ENCODE peak calls at places on chromosome X, in five cellular contexts. O is tibial nerve, X is IMR-90, N is HCT116, H is transverse colon. K is an unnamed sample. For H3K4me1, the result is how much of the 10 kb centered on the place peaks cover.

GRCh38 chrX:2500681-2501151 is at the start of the genes DHRSX and ZBED1:
- DNase-seq in O (no peak), X (no peak), N (no peak), H (peak), K (peak)

GRCh38 chrX:120768681-120769080 is 107.0 kb downstream of the CT47B1 start:
- DNase-seq in O (no peak), X (peak), N (no peak), H (no peak), K (no peak)

GRCh38 chrX:16666541-16666940 is 16.6 kb downstream of the S100G start:
- DNase-seq in O (no peak), X (peak), N (no peak), H (no peak), K (no peak)

GRCh38 chrX:17854521-17854920 is 6.6 kb downstream of the RAI2 start:
- DNase-seq in O (no peak), X (no peak), N (no peak), H (no peak), K (no peak)

GRCh38 chrX:109997786-109998452 is 5.0 kb upstream of the TMEM164 start:
- DNase-seq in O (no peak), X (no peak), N (no peak), H (no peak), K (no peak)

GRCh38 chrX:87728024-87728423 is 210.4 kb downstream of the KLHL4 start:
- DNase-seq in O (no peak), X (no peak), N (no peak), H (no peak), K (no peak)

GRCh38 chrX:1249101-1249887 is 19.3 kb upstream of the CSF2RA start:
- DNase-seq in O (peak), X (no peak), N (no peak), H (peak), K (peak)

GRCh38 chrX:53930513-53931380 is 113.5 kb downstream of the PHF8 start:
- DNase-seq in O (no peak), X (peak), N (no peak), H (no peak), K (no peak)

GRCh38 chrX:45842207-45842900 is 641.7 kb upstream of the DIPK2B start:
- DNase-seq in O (no peak), X (no peak), N (no peak), H (no peak), K (no peak)

DNA sequence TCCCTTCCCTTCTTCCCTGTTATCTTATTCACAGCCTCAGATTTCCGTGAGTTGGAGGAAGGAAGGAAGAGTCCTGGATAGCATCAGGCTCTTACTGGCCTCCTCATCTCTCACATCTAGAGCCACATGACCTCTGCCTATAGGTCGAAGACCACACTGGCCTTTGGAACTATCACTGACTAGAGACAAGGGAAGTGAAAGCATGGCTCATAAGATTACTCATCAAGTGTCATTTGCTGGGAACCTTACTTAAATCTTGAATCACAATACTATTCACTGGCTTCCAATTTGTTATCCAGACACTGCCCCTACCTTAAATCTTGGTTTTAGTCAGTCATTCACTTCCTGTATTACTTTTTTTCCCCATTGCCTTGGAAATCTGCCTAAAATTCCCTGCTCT is 61.6 kb upstream of the MTMR8 start:
- DNase-seq in O (no peak), X (no peak), N (no peak), H (no peak), K (no peak)
- TF ChIP-seq POLR2A in O (no peak), X (no peak), N (no peak), H (no peak), K (no peak)

GRCh38 chrX:19752043-19752442 is 135.4 kb downstream of the SH3KBP1 start:
- DNase-seq in O (no peak), X (no peak), N (no peak), H (no peak), K (no peak)
- H3K4me1 ChIP-seq in O (under half), X (under half), N (under half), H (under half), K (under half)

DNA sequence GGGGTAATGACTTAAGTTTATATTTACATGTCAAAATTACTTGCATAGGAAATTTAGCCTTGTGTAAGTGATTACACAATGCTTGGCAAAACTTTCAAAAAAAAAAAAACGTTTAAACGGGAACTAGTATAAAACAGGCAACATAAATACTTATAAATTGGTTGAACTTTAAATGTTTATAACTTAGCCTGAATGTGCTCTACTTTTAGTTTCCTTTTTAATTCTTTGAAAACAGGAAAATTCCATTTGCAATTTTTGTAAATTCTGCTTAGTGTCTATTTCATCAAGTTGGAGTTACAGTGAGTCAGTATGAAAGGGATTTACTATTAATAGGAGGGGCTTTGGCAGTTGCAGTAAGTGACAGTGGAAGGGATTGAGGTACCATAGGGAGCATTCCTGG is 2.6 kb downstream of the STAG2 start:
- DNase-seq in O (no peak), X (peak), N (no peak), H (no peak), K (no peak)
- H3K4me3 ChIP-seq in O (peak), X (no peak), N (no peak), H (peak), K (peak)

GRCh38 chrX:136246201-136246600 is 5.0 kb downstream of the MAP7D3 start:
- DNase-seq in O (no peak), X (no peak), N (no peak), H (no peak), K (no peak)

GRCh38 chrX:136255543-136255942 is 4.3 kb upstream of the MAP7D3 start:
- DNase-seq in O (peak), X (no peak), N (no peak), H (no peak), K (no peak)

GRCh38 chrX:136250191-136251041 is 784 bp downstream of the MAP7D3 start:
- DNase-seq in O (peak), X (no peak), N (no peak), H (no peak), K (no peak)

DNA sequence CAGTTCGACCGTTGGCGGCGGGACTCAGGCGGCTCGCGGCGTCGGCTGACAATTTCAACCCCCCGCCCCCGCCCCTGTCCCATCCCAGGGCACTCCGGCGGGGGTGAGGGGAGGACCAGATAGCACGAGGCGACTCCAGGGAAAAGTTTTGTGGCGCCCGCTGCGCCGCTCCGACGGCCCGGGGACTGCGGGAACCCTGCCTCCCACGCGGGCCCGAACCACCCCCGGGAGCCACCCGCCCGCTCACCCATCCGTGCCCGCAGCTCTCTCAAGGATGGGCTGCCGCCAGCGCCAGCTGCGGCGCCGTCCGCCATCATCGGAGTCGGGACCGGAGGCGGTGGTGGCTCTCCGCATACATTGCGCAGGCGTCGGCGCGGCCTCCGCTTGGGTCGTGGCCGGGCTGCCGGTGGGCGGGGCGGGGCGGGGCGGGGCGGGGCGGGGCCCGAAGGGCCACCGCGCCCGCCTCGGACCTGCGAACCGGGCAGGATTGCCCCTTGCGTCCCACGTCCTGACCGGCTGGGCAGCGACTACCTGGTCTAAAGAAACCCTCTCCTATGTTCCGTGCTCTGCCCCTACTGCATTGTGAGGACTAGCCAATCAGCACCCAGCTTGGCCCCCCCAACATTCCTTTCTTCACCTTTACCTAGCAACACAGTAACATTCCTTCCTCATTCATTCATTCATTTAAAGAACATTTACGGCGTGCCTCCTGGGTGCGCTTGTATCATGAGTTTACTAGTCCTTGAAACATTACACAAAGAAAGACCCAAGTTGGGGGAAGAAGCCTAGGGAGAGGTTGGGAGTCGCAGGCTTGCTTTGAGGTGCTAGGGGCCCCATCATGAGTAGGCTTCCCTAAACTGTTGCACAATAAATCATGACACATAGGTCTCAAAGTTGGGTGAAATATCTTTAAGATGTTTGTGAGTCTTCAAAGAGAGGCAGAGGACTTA is at the start of gene MAP7D3:
- DNase-seq in O (peak), X (peak), N (peak), H (peak), K (peak)
- TF ChIP-seq POLR2A in O (peak), X (peak), N (peak), H (no peak), K (no peak)

DNA sequence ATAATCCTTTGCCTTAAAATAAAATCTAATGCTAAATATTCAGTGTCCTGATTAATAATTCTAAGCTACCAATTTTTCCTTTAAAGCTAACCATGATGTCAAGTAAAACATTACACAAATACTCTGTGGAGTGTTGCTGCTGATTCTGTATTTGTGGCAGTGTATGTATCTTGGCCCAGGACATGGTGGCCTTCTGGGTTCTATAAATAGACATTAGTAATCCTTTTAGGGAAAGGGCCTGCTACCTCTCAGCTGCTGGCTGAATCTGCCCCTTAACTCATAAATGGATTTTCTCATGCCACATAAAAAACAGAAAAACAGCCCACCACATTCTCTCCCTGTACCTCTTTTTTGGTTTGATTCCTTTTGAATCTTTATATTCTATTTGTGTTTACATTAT is 1.2 kb upstream of the XK start:
- DNase-seq in O (no peak), X (no peak), N (no peak), H (no peak), K (no peak)
- H3K4me1 ChIP-seq in O (under half), X (under half), N (under half), H (under half), K (under half)

GRCh38 chrX:11664211-11664888 is 1.4 kb downstream of the ARHGAP6 start:
- DNase-seq in O (no peak), X (no peak), N (no peak), H (no peak), K (no peak)
- H3K4me3 ChIP-seq in O (peak), X (peak), N (no peak), H (peak), K (peak)

K was measured in stomach.